ENCODE peak calls at places on chromosome 13, in five cellular contexts. P is HFFc6, R is upper lobe of right lung, K is type B pancreatic cell, Y is thyroid gland. E is an unnamed sample.

GRCh38 chr13:63853816-63854215 is 2438.2 kb upstream of the PCDH20 start:
- DNase-seq in P (no peak), R (no peak), K (no peak), Y (no peak), E (no peak)

GRCh38 chr13:77176350-77176749 is 149.4 kb upstream of the FBXL3 start:
- DNase-seq in P (peak), R (no peak), K (no peak), Y (no peak), E (peak)

GRCh38 chr13:31951215-31951678 is 80.3 kb upstream of the FRY start:
- DNase-seq in P (no peak), R (peak), K (no peak), Y (peak), E (peak)

GRCh38 chr13:83216521-83217245 is 665.6 kb downstream of the SLITRK1 start:
- DNase-seq in P (peak), R (no peak), K (no peak), Y (no peak), E (no peak)

GRCh38 chr13:100789481-100789880 is 114.9 kb upstream of the TMTC4 start:
- DNase-seq in P (no peak), R (peak), K (no peak), Y (peak), E (peak)

GRCh38 chr13:46170268-46170667 is 11.7 kb downstream of the LCP1 start:
- DNase-seq in P (no peak), R (no peak), K (no peak), Y (no peak), E (no peak)

GRCh38 chr13:112747256-112747655 is 57.4 kb downstream of the ATP11A start:
- DNase-seq in P (no peak), R (peak), K (no peak), Y (peak), E (no peak)

GRCh38 chr13:104657196-104657595 is 1591.0 kb upstream of the SLC10A2 start:
- DNase-seq in P (no peak), R (no peak), K (no peak), Y (no peak), E (no peak)

GRCh38 chr13:27006519-27007161 is 165.0 kb downstream of the USP12 start:
- DNase-seq in P (peak), R (peak), K (no peak), Y (peak), E (peak)

GRCh38 chr13:99778500-99778899 is 193.1 kb downstream of the ZIC5 start:
- DNase-seq in P (no peak), R (no peak), K (no peak), Y (no peak), E (no peak)

GRCh38 chr13:49517461-49517860 is 21.7 kb downstream of the PHF11 start:
- DNase-seq in P (peak), R (no peak), K (no peak), Y (peak), E (no peak)
- TF ChIP-seq CTCF in P (peak), R (peak), K (peak), Y (peak), E (no peak)

DNA sequence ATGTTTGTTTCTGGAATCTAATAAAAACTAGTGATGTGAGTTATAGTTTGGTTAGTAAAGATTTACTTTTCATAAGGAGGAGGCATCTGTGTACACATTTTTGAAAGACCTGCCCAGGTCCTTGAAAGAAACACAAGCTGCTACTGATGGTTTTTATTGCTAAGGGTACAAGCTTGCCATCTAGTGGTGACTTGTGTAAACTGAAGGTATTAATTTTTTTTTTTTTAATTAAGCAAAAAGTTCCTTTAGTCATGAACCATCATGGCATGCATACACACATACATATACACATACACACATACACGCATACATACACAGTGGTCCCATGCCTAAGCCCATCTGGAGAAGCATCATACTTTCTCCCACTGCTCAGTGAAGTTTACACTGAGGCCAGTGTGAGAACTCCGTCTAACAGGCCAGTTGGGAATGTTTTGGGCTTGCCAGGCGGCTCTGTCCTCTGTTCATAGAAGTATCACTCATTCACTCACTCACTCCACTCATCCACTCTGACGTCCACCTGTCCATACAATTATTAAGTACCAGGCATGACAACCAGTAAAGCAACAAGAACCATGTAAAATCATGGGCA is 312.5 kb downstream of the DCLK1 start:
- DNase-seq in P (peak), R (no peak), K (no peak), Y (no peak), E (peak)
- TF ChIP-seq CTCF in P (peak), R (peak), K (peak), Y (peak), E (peak)

GRCh38 chr13:73397486-73398020 is 338.7 kb downstream of the KLF5 start:
- DNase-seq in P (no peak), R (no peak), K (no peak), Y (no peak), E (no peak)

GRCh38 chr13:73390100-73390499 is 331.3 kb downstream of the KLF5 start:
- DNase-seq in P (no peak), R (no peak), K (no peak), Y (no peak), E (no peak)

GRCh38 chr13:73388586-73388985 is 329.8 kb downstream of the KLF5 start:
- DNase-seq in P (no peak), R (no peak), K (no peak), Y (no peak), E (no peak)

GRCh38 chr13:73399347-73400216 is 340.8 kb downstream of the KLF5 start:
- DNase-seq in P (no peak), R (no peak), K (no peak), Y (no peak), E (no peak)

DNA sequence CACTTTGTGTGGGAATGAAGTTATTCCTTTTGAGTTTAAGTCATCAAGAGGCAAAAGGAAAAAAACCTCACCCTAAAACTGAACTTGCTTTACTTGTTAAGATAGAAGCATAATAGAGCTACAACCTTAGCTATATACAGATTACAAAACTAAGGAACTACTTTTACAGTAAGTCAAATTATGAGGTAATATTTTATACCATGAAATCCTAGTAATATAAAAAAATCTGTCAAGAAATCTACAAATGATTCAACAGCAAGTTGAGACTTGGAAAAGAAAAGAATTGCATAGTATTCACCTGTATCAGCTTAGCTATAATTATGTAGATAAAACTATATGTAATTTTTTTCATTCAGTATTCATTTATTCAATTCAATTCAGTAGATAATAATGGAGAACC is 335.3 kb downstream of the KLF5 start:
- DNase-seq in P (no peak), R (no peak), K (no peak), Y (no peak), E (no peak)
- TF ChIP-seq CTCF in P (no peak), R (no peak), K (no peak), Y (no peak), E (no peak)

GRCh38 chr13:40148103-40148502 is 492.6 kb downstream of the COG6 start:
- DNase-seq in P (no peak), R (no peak), K (no peak), Y (no peak), E (no peak)

GRCh38 chr13:40146586-40147240 is 491.3 kb downstream of the COG6 start:
- DNase-seq in P (no peak), R (no peak), K (no peak), Y (no peak), E (no peak)

GRCh38 chr13:40145139-40145538 is 489.7 kb downstream of the COG6 start:
- DNase-seq in P (no peak), R (no peak), K (no peak), Y (no peak), E (no peak)

GRCh38 chr13:40143559-40143958 is 488.1 kb downstream of the COG6 start:
- DNase-seq in P (no peak), R (no peak), K (no peak), Y (no peak), E (no peak)

GRCh38 chr13:40146063-40146462 is 490.6 kb downstream of the COG6 start:
- DNase-seq in P (no peak), R (no peak), K (no peak), Y (no peak), E (peak)
- TF ChIP-seq CTCF in P (no peak), R (no peak), K (no peak), Y (no peak), E (peak)

GRCh38 chr13:97849305-97849704 is 104.2 kb upstream of the IPO5 start:
- DNase-seq in P (peak), R (no peak), K (no peak), Y (no peak), E (peak)
- TF ChIP-seq CTCF in P (peak), R (no peak), K (peak), Y (no peak), E (peak)

GRCh38 chr13:110149036-110149435 is 157.9 kb downstream of the COL4A1 start:
- DNase-seq in P (no peak), R (no peak), K (peak), Y (no peak), E (no peak)
- TF ChIP-seq CTCF in P (no peak), R (no peak), K (no peak), Y (no peak), E (no peak)

GRCh38 chr13:57716295-57716694 is 84.8 kb downstream of the PCDH17 start:
- DNase-seq in P (no peak), R (no peak), K (no peak), Y (no peak), E (peak)
- TF ChIP-seq CTCF in P (no peak), R (peak), K (no peak), Y (no peak), E (no peak)

E was measured in MCF 10A.